ENCODE peak calls at places on chromosomes 7 and 10, in eight cellular contexts. J is Panc1, T is suprapubic skin, G is K562, V is spleen, Z is prostate gland, E is sigmoid colon, Y is SK-N-SH. S is an unnamed sample. For H3K9me3, the result is how much of the 10 kb centered on the place peaks cover.

GRCh38 chr7:158106272-158106671 is 481.4 kb downstream of the PTPRN2 start:
- DNase-seq in J (no peak), Y (no peak), T (peak), E (no peak), G (no peak), Z (no peak), V (no peak), S (no peak)

GRCh38 chr7:158274404-158274811 is 313.2 kb downstream of the PTPRN2 start:
- DNase-seq in Y (peak), E (peak), T (peak), J (no peak), Z (no peak), G (no peak), V (peak), S (no peak)

GRCh38 chr7:64183126-64183742 is 23.8 kb upstream of the ZNF735 start:
- DNase-seq in T (no peak), Z (no peak), E (no peak), Y (peak), J (no peak), G (peak), V (no peak), S (no peak)

GRCh38 chr10:46558411-46559185 is 2.1 kb upstream of the GPRIN2 start:
- DNase-seq in T (peak), Z (peak), G (no peak), E (peak), Y (no peak), J (no peak), V (peak), S (peak)

GRCh38 chr7:138865843-138866242 is 67.8 kb upstream of the ATP6V0A4 start:
- DNase-seq in V (no peak), Y (no peak), E (no peak), G (peak), Z (no peak), T (no peak), J (no peak), S (no peak)

GRCh38 chr10:89175821-89176220 is 31.3 kb downstream of the CH25H start:
- DNase-seq in V (no peak), Y (no peak), G (no peak), E (no peak), Z (no peak), J (no peak), T (no peak), S (no peak)

GRCh38 chr10:87092861-87093460 is 1.7 kb downstream of the GLUD1 start:
- DNase-seq in T (no peak), E (no peak), V (no peak), G (peak), Z (peak), Y (no peak), J (no peak), S (no peak)

GRCh38 chr10:121494296-121494695 is 103.9 kb downstream of the FGFR2 start:
- DNase-seq in T (no peak), Y (no peak), E (no peak), G (no peak), V (no peak), J (no peak), Z (no peak), S (no peak)

GRCh38 chr7:71034243-71034642 is 97.7 kb upstream of the GALNT17 start:
- DNase-seq in J (no peak), V (no peak), Y (no peak), G (no peak), T (no peak), E (no peak), Z (no peak), S (no peak)

GRCh38 chr7:107291434-107291833 is 122.6 kb downstream of the HBP1 start:
- DNase-seq in G (no peak), Y (no peak), Z (no peak), T (no peak), E (no peak), V (no peak), J (no peak), S (no peak)

GRCh38 chr10:91316486-91316885 is 93.7 kb upstream of the HECTD2 start:
- DNase-seq in G (no peak), E (no peak), T (no peak), J (no peak), Y (no peak), Z (no peak), V (no peak), S (no peak)

GRCh38 chr7:19747740-19748339 is 25.6 kb downstream of the TMEM196 start:
- DNase-seq in V (no peak), J (peak), Z (no peak), G (peak), E (no peak), Y (peak), T (no peak), S (no peak)

GRCh38 chr7:75772081-75773077 is at the start of gene CCL26:
- DNase-seq in Z (no peak), Y (no peak), E (peak), G (no peak), T (peak), V (no peak), J (peak), S (peak)

GRCh38 chr7:51006483-51007235 is 224.0 kb upstream of the GRB10 start:
- DNase-seq in Y (no peak), J (no peak), G (no peak), E (no peak), V (no peak), T (no peak), Z (peak), S (no peak)

GRCh38 chr10:89861584-89862287 is 160.3 kb downstream of the KIF20B start:
- DNase-seq in E (no peak), V (no peak), G (no peak), T (no peak), Z (no peak), Y (no peak), J (no peak), S (no peak)

GRCh38 chr7:28747404-28747803 is 210.7 kb downstream of the TRIL start:
- DNase-seq in G (no peak), V (no peak), E (no peak), T (no peak), Z (no peak), J (no peak), Y (no peak), S (no peak)
- TF ChIP-seq POLR2AphosphoS5 in G (no peak), V (no peak), E (no peak), T (no peak), Z (no peak), J (no peak), Y (no peak), S (no peak)

GRCh38 chr7:63112764-63113712 is 885.6 kb upstream of the ZNF722 start:
- DNase-seq in J (no peak), Z (no peak), T (no peak), V (no peak), G (no peak), Y (peak), E (no peak), S (no peak)

GRCh38 chr7:63114371-63114985 is 884.2 kb upstream of the ZNF722 start:
- DNase-seq in T (no peak), Y (peak), V (no peak), J (no peak), E (peak), Z (no peak), G (no peak), S (no peak)

GRCh38 chr7:63113713-63114285 is 884.9 kb upstream of the ZNF722 start:
- DNase-seq in J (no peak), E (no peak), Z (no peak), G (no peak), T (no peak), V (no peak), Y (no peak), S (no peak)
- H3K9me3 ChIP-seq in J (under half), E (under half), Z (under half), G (under half), T (under half), V (half or more), Y (under half), S (under half)

DNA sequence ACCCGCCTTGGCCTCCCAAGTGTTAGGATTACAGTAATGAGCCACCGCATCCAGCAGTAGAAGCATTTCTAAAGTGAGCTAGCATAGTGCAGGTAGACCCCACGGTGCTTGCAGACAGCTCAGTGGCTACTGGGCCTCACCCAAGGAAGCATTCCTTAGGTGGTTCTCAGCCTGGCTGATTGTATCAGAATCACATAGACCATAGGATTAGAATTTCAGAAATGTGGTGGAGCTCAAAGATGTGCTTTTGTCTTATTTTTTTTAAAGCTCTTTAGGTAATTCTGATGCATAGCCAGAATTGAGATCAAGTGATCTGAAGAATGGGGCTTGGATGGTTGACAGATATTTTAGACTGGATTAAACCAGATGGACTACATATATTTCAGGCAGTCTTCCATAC is 10.9 kb downstream of the ANLN start:
- DNase-seq in E (no peak), Z (no peak), Y (no peak), G (no peak), V (no peak), T (no peak), J (no peak), S (no peak)
- H3K4me3 ChIP-seq in E (no peak), Z (no peak), Y (no peak), G (no peak), V (no peak), T (no peak), J (no peak), S (no peak)

GRCh38 chr10:23095966-23096813 is 811 bp downstream of the MSRB2 start:
- DNase-seq in E (peak), Y (peak), V (peak), Z (peak), T (peak), G (peak), J (no peak), S (peak)
- TF ChIP-seq POLR2AphosphoS5 in E (peak), Y (no peak), V (no peak), Z (no peak), T (no peak), G (no peak), J (no peak), S (no peak)

GRCh38 chr7:131336956-131337355 is 9.3 kb downstream of the MKLN1 start:
- DNase-seq in Y (no peak), T (no peak), G (peak), J (no peak), Z (no peak), E (no peak), V (no peak), S (no peak)
- H3K9me3 ChIP-seq in Y (under half), T (under half), G (under half), J (under half), Z (under half), E (under half), V (under half), S (under half)

DNA sequence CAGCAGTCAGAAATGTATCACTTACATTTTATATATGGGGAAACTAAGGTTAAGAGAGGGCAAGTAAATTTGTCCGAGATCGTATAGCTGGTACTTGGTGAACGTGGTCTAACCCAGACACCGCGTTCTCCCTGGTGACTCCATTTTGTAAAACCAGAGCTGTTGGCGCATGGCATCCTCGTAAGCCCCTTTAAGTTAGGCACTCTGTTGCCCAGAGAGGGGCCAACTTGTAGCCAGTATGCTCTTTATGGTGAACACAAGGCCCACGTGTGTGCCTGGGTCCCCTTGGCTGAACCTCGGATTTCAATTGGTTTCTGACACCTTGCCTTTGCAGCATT is 39.7 kb upstream of the ZNF518A start:
- DNase-seq in Z (no peak), Y (no peak), G (no peak), V (no peak), E (no peak), J (no peak), T (no peak), S (no peak)
- H3K4me3 ChIP-seq in Z (peak), Y (peak), G (peak), V (peak), E (peak), J (peak), T (peak), S (peak)

S was measured in stomach.